ENCODE peak calls at places on chromosomes 12 and 14, in five cellular contexts. U, S, A, M and Y are unnamed samples.

GRCh38 chr12:101634724-101635123 is 40.0 kb downstream of the MYBPC1 start:
- DNase-seq in U (no peak), S (no peak), A (no peak), M (no peak), Y (no peak)

GRCh38 chr12:57090924-57091632 is 2.2 kb downstream of the NAB2 start:
- DNase-seq in U (peak; percentile 74), S (no peak), A (no peak), M (no peak), Y (no peak)

GRCh38 chr12:104352106-104352713 is 48.7 kb downstream of the EID3 start:
- DNase-seq in U (no peak), S (no peak), A (no peak), M (no peak), Y (no peak)

GRCh38 chr12:125218952-125219351 is 153.7 kb downstream of the AACS start:
- DNase-seq in U (no peak), S (no peak), A (no peak), M (no peak), Y (no peak)

GRCh38 chr12:71795901-71796300 is 41.2 kb downstream of the RAB21 start:
- DNase-seq in U (no peak), S (no peak), A (no peak), M (no peak), Y (no peak)

GRCh38 chr14:69013943-69014782 is 35.1 kb upstream of the ACTN1 start:
- DNase-seq in U (peak; percentile 85), S (peak; percentile 73), A (no peak), M (no peak), Y (peak; percentile 92)

GRCh38 chr12:94988471-94988870 is 15.0 kb downstream of the NDUFA12 start:
- DNase-seq in U (no peak), S (no peak), A (no peak), M (no peak), Y (no peak)

GRCh38 chr12:95998611-95999300 is 2.6 kb upstream of the HAL start:
- DNase-seq in U (no peak), S (peak; percentile 67), A (peak; percentile 45), M (no peak), Y (no peak)

GRCh38 chr14:81655423-81656314 is 122.0 kb upstream of the SEL1L start:
- DNase-seq in U (no peak), S (peak; percentile 50), A (no peak), M (no peak), Y (no peak)

GRCh38 chr12:89244536-89244935 is 107.8 kb downstream of the DUSP6 start:
- DNase-seq in U (no peak), S (no peak), A (no peak), M (no peak), Y (no peak)

GRCh38 chr14:105776924-105777323 is 250.5 kb downstream of the TMEM121 start:
- DNase-seq in U (no peak), S (no peak), A (no peak), M (no peak), Y (peak; percentile 49)

GRCh38 chr12:80509781-80510556 is 65.9 kb downstream of the PTPRQ start:
- DNase-seq in U (no peak), S (no peak), A (no peak), M (no peak), Y (no peak)

GRCh38 chr14:67977468-67978034 is 158.0 kb downstream of the RAD51B start:
- DNase-seq in U (no peak), S (no peak), A (no peak), M (no peak), Y (no peak)

GRCh38 chr14:71652368-71652767 is 279.9 kb upstream of the RGS6 start:
- DNase-seq in U (no peak), S (no peak), A (no peak), M (no peak), Y (no peak)

GRCh38 chr12:85947286-85947685 is 73.2 kb downstream of the NTS start:
- DNase-seq in U (no peak), S (no peak), A (no peak), M (no peak), Y (no peak)

GRCh38 chr12:7907009-7907408 is 29.0 kb downstream of the SLC2A3 start:
- DNase-seq in U (no peak), S (peak; percentile 82), A (no peak), M (no peak), Y (no peak)

GRCh38 chr14:95039259-95039992 is 117.9 kb downstream of the DICER1 start:
- DNase-seq in U (no peak), S (no peak), A (no peak), M (no peak), Y (no peak)

GRCh38 chr14:71675126-71675901 is 256.9 kb upstream of the RGS6 start:
- DNase-seq in U (no peak), S (no peak), A (peak; percentile 52), M (no peak), Y (no peak)

GRCh38 chr14:42930058-42930457 is 1323.4 kb downstream of the LRFN5 start:
- DNase-seq in U (peak; percentile 68), S (no peak), A (no peak), M (no peak), Y (no peak)

GRCh38 chr12:19575307-19576243 is 136.3 kb downstream of the AEBP2 start:
- DNase-seq in U (peak; percentile 62), S (peak; percentile 54), A (no peak), M (no peak), Y (no peak)

GRCh38 chr12:52727037-52727436 is 23.7 kb upstream of the KRT77 start:
- DNase-seq in U (no peak), S (no peak), A (no peak), M (no peak), Y (no peak)

GRCh38 chr12:110917467-110917866 is 2.9 kb downstream of the MYL2 start:
- DNase-seq in U (no peak), S (no peak), A (no peak), M (no peak), Y (no peak)

GRCh38 chr12:71594214-71594948 is 69.3 kb downstream of the ZFC3H1 start:
- DNase-seq in U (no peak), S (no peak), A (no peak), M (no peak), Y (no peak)

GRCh38 chr12:127293507-127294310 is 973.3 kb upstream of the TMEM132C start:
- DNase-seq in U (peak; percentile 69), S (peak; percentile 76), A (peak; percentile 7), M (no peak), Y (no peak)

GRCh38 chr12:49976547-49976946 is 3.8 kb downstream of the AQP6 start:
- DNase-seq in U (no peak), S (no peak), A (no peak), M (no peak), Y (no peak)

GRCh38 chr12:118874698-118875548 is 106.4 kb upstream of the SRRM4 start:
- DNase-seq in U (no peak), S (no peak), A (peak; percentile 79), M (no peak), Y (no peak)

DNA sequence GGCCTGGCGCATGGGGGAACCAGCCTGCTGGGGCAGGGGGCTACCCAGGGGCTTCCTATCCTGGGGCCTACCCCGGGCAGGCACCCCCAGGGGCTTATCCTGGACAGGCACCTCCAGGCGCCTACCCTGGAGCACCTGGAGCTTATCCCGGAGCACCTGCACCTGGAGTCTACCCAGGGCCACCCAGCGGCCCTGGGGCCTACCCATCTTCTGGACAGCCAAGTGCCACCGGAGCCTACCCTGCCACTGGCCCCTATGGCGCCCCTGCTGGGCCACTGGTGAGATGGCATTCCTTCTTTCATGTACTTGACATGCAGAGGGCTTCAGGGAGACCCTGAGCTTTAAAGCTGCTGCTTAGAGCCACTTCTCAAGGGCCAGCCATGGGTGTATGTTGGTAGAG is 9.0 kb downstream of the LGALS3 start:
- DNase-seq in U (no peak), S (no peak), A (no peak), M (no peak), Y (no peak)
- H3K4me1 ChIP-seq in U (no peaks in the 10 kb centered on the region), S (no peaks in the 10 kb centered on the region), A (no peaks in the 10 kb centered on the region), M (peaks cover 39% of the 10 kb centered on the region), Y (peaks cover 73% of the 10 kb centered on the region)

GRCh38 chr14:35389315-35389667 is 15.3 kb downstream of the NFKBIA start:
- DNase-seq in U (peak; percentile 14), S (no peak), A (no peak), M (no peak), Y (no peak)

GRCh38 chr14:35388656-35389314 is 15.8 kb downstream of the NFKBIA start:
- DNase-seq in U (peak; percentile 12), S (no peak), A (no peak), M (no peak), Y (no peak)

GRCh38 chr14:35387713-35388579 is 16.6 kb downstream of the NFKBIA start:
- DNase-seq in U (no peak), S (no peak), A (no peak), M (no peak), Y (no peak)

GRCh38 chr14:35391388-35391710 is 13.2 kb downstream of the NFKBIA start:
- DNase-seq in U (no peak), S (no peak), A (no peak), M (no peak), Y (no peak)

DNA sequence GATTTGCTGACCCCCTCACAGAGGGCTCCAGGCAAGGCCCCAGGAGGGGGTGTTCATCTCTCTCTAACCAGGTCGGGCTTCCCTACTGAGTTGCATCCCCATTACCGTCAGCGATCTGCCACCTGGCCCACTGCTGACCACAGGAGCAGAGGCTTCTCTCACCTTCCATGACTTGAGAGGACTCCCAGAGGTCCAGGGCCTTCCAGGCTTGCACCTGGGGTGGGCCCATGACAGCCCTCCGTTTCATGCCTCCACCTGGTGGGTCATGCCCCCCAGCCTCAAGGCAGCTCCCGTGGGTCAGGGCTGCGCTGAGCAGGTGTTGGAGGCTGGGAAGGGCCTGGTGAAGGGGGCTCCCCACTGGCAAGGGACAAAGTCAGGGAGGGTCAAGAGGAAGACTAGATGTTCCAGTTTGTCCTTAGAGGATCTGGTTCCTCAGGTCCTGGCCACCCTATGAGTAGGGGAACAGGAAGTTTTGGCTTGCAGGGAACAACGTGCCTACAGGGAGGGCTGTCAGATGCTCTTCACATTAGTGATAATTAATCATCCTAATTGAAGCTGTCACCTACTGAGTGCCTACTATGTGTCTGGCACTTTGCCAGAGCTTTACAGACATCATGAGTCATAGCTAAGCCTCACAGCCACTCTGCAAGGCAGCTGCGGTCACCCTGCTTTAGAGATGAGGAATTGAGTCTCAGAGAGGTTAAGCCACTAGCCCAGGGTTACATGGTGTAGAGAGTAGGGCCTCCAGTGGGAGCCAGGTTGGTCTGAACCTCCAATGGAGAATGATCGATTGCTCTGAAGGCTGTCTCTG is 13.8 kb downstream of the NFKBIA start:
- DNase-seq in U (peak; percentile 33), S (no peak), A (no peak), M (no peak), Y (no peak)
- H3K4me1 ChIP-seq in U (no peaks in the 10 kb centered on the region), S (no peaks in the 10 kb centered on the region), A (peaks cover 2% of the 10 kb centered on the region), M (peaks cover 5% of the 10 kb centered on the region), Y (peaks cover 12% of the 10 kb centered on the region)

GRCh38 chr12:114674201-114675047 is 9.6 kb downstream of the TBX3 start:
- DNase-seq in U (no peak), S (no peak), A (no peak), M (no peak), Y (no peak)

GRCh38 chr12:114671664-114672476 is 12.1 kb downstream of the TBX3 start:
- DNase-seq in U (no peak), S (no peak), A (no peak), M (no peak), Y (peak; percentile 78)

GRCh38 chr12:114672817-114673168 is 11.2 kb downstream of the TBX3 start:
- DNase-seq in U (no peak), S (no peak), A (no peak), M (no peak), Y (no peak)

GRCh38 chr12:114671321-114671663 is 12.7 kb downstream of the TBX3 start:
- DNase-seq in U (no peak), S (no peak), A (no peak), M (no peak), Y (no peak)

GRCh38 chr12:114673169-114673833 is 10.7 kb downstream of the TBX3 start:
- DNase-seq in U (no peak), S (no peak), A (no peak), M (no peak), Y (no peak)
- H3K4me1 ChIP-seq in U (no peaks in the 10 kb centered on the region), S (no peaks in the 10 kb centered on the region), A (peaks cover 8% of the 10 kb centered on the region), M (no peaks in the 10 kb centered on the region), Y (peaks cover 14% of the 10 kb centered on the region)

GRCh38 chr14:90678846-90679362 is 137.3 kb downstream of the TTC7B start:
- DNase-seq in U (no peak), S (no peak), A (no peak), M (no peak), Y (no peak)
- H3K4me1 ChIP-seq in U (no peaks in the 10 kb centered on the region), S (no peaks in the 10 kb centered on the region), A (peaks cover 1% of the 10 kb centered on the region), M (peaks cover 20% of the 10 kb centered on the region), Y (peaks cover 49% of the 10 kb centered on the region)